ENCODE peak calls at places on chromosomes 5 and 9, in six cellular contexts. One of them, this sample, is unnamed. For H3K4me1, the result is how much of the 10 kb centered on the place peaks cover.

GRCh38 chr9:15276328-15276969 is 30.6 kb downstream of the TTC39B start:
- DNase-seq in A549: no peak
- DNase-seq in K562: no peak
- DNase-seq in stomach: no peak
- DNase-seq in ovary: no peak
- DNase-seq in sigmoid colon: no peak
- DNase-seq in this sample: no peak

GRCh38 chr9:137487454-137488329 is 28.6 kb upstream of the NSMF start:
- DNase-seq in A549: no peak
- DNase-seq in K562: no peak
- DNase-seq in stomach: no peak
- DNase-seq in ovary: peak
- DNase-seq in sigmoid colon: peak
- DNase-seq in this sample: no peak

GRCh38 chr9:85599540-85600140 is 142.1 kb downstream of the AGTPBP1 start:
- DNase-seq in A549: no peak
- DNase-seq in K562: no peak
- DNase-seq in stomach: no peak
- DNase-seq in ovary: no peak
- DNase-seq in sigmoid colon: no peak
- DNase-seq in this sample: no peak

GRCh38 chr9:131297903-131298302 is 8.4 kb downstream of the PLPP7 start:
- DNase-seq in A549: no peak
- DNase-seq in K562: no peak
- DNase-seq in stomach: no peak
- DNase-seq in ovary: no peak
- DNase-seq in sigmoid colon: no peak
- DNase-seq in this sample: no peak

GRCh38 chr5:174119386-174119785 is 73.9 kb downstream of the NSG2 start:
- DNase-seq in A549: no peak
- DNase-seq in K562: no peak
- DNase-seq in stomach: no peak
- DNase-seq in ovary: peak
- DNase-seq in sigmoid colon: no peak
- DNase-seq in this sample: no peak

GRCh38 chr9:116870566-116870965 is 183.5 kb downstream of the TRIM32 start:
- DNase-seq in A549: peak
- DNase-seq in K562: no peak
- DNase-seq in stomach: no peak
- DNase-seq in ovary: no peak
- DNase-seq in sigmoid colon: no peak
- DNase-seq in this sample: no peak

GRCh38 chr9:93319301-93319991 is 132.0 kb upstream of the FAM120A start:
- DNase-seq in A549: no peak
- DNase-seq in K562: peak
- DNase-seq in stomach: no peak
- DNase-seq in ovary: no peak
- DNase-seq in sigmoid colon: peak
- DNase-seq in this sample: no peak

GRCh38 chr5:141413540-141414069 is 818 bp downstream of the PCDHGA10 start:
- DNase-seq in A549: no peak
- DNase-seq in K562: no peak
- DNase-seq in stomach: no peak
- DNase-seq in ovary: no peak
- DNase-seq in sigmoid colon: peak
- DNase-seq in this sample: no peak

GRCh38 chr5:134252671-134253070 is 26.8 kb upstream of the PPP2CA start:
- DNase-seq in A549: peak
- DNase-seq in K562: no peak
- DNase-seq in stomach: no peak
- DNase-seq in ovary: no peak
- DNase-seq in sigmoid colon: no peak
- DNase-seq in this sample: no peak

GRCh38 chr5:126339215-126339805 is 83.9 kb upstream of the GRAMD2B start:
- DNase-seq in A549: peak
- DNase-seq in K562: peak
- DNase-seq in stomach: no peak
- DNase-seq in ovary: no peak
- DNase-seq in sigmoid colon: no peak
- DNase-seq in this sample: no peak

GRCh38 chr5:102867999-102868662 is 113.0 kb downstream of the PAM start:
- DNase-seq in A549: no peak
- DNase-seq in K562: no peak
- DNase-seq in stomach: no peak
- DNase-seq in ovary: no peak
- DNase-seq in sigmoid colon: no peak
- DNase-seq in this sample: no peak

DNA sequence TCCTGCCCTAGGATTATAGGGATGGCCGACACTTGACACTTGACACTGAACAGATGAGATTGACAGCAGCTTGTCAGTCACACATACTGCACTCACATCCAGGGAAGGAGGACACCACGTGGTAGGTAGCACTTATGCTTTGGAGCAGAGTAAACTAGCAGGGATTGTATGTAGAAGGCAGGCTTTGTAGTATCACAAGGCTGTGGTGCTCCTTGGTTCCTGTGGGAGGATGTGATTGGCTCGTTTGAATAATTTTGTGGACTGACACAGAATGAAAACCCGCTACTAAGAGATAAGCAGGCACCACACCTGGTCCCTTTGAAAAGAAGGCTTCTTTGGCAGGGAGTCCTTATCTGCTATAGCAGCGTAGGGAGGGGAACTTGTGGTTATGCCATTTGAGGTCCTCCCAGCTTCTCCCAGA is 63.6 kb upstream of the IL12B start:
- DNase-seq in A549: no peak
- DNase-seq in K562: peak
- DNase-seq in stomach: no peak
- DNase-seq in ovary: no peak
- DNase-seq in sigmoid colon: no peak
- DNase-seq in this sample: no peak
- TF ChIP-seq EP300 in A549: no peak
- TF ChIP-seq EP300 in K562: peak
- TF ChIP-seq EP300 in stomach: no peak
- TF ChIP-seq EP300 in ovary: no peak
- TF ChIP-seq EP300 in sigmoid colon: no peak
- TF ChIP-seq EP300 in this sample: no peak

GRCh38 chr5:173057062-173057924 is 1.1 kb downstream of the CREBRF start:
- DNase-seq in A549: peak
- DNase-seq in K562: peak
- DNase-seq in stomach: peak
- DNase-seq in ovary: peak
- DNase-seq in sigmoid colon: peak
- DNase-seq in this sample: peak

GRCh38 chr5:173055042-173055721 is 970 bp upstream of the CREBRF start:
- DNase-seq in A549: no peak
- DNase-seq in K562: no peak
- DNase-seq in stomach: no peak
- DNase-seq in ovary: no peak
- DNase-seq in sigmoid colon: no peak
- DNase-seq in this sample: no peak

GRCh38 chr5:173055722-173055982 is 500 bp upstream of the CREBRF start:
- DNase-seq in A549: no peak
- DNase-seq in K562: no peak
- DNase-seq in stomach: no peak
- DNase-seq in ovary: no peak
- DNase-seq in sigmoid colon: no peak
- DNase-seq in this sample: no peak

GRCh38 chr5:173056783-173057061 is 570 bp downstream of the CREBRF start:
- DNase-seq in A549: no peak
- DNase-seq in K562: peak
- DNase-seq in stomach: no peak
- DNase-seq in ovary: no peak
- DNase-seq in sigmoid colon: no peak
- DNase-seq in this sample: no peak

DNA sequence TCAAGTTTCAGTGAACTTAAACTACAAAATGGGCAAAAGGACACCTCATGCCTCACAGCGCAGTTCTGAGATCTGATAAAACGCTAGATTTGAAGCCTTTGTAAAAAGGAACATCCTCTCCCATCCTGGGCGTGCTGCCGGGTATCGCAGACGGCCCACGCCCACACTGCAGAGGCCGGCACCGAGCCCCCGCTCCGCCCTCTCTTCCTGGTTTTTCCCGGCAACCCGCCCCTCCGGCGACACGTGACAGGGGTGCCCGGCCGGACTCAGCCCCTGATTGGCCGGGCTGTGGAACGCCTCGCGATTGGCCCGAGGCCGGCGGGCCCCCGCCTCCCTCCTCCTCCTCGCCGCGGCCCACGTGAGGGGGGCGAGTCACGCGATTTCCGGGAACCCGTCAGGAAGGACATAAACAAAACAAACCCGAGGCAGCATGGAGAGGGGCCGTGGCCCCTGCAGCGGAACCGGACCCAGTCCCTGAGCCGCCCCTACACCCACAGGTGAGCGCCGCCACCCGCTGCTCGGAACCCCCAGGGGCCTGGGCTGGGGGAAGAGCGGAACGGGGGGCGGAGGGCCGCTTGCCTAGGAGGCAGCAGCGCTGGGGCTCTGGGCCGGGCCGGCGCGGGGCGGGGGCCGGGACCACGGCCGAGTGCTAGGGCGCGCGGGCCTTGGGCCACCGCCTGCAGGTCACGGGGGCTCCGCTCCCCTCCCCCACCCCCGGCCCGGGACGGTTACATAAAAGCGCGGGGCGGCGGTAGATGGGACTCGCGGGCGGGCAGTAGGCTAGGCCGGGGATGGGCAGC is at the start of gene CREBRF:
- DNase-seq in A549: peak
- DNase-seq in K562: peak
- DNase-seq in stomach: peak
- DNase-seq in ovary: peak
- DNase-seq in sigmoid colon: peak
- DNase-seq in this sample: peak
- TF ChIP-seq POLR2A in A549: peak
- TF ChIP-seq POLR2A in K562: peak
- TF ChIP-seq POLR2A in stomach: no peak
- TF ChIP-seq POLR2A in ovary: peak
- TF ChIP-seq POLR2A in sigmoid colon: peak
- TF ChIP-seq POLR2A in this sample: peak

DNA sequence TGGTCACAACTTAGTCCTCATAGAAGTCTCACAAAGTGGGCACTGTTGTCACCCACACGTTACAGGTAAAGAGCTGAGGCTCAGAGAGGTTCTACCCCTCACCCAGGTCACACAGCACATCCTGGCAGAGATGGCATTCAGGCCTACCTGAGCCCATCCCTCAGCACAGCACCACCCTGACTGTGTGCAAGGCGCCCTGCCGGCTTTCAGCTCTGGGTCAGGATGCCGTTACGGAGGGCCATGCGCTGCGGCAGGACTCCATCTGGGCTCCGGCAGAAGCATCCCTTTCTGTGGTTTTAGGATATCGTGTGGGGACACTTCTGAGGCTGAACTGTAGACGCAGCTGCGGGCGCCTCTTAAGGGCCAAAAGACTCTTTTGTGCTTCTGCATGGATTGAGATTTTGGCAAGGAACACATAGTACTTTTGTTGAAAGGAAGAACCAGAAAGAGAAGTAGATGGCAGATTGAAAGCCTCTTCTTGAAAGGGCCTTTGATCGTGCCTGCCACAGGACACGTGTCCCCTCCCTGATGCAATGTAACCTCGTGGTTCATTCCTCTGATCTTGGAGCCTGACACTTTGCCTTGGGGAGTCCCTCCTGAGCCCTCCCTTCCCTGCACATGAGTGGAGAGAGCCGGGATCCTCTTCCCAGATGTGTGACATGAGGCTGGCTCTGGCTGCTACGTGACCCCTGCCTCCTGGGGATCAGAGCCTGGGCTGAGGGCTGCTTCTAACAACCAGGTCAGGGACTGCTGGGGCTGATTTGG is 31.3 kb downstream of the USP20 start:
- DNase-seq in A549: no peak
- DNase-seq in K562: no peak
- DNase-seq in stomach: no peak
- DNase-seq in ovary: no peak
- DNase-seq in sigmoid colon: no peak
- DNase-seq in this sample: no peak
- H3K4me1 ChIP-seq in A549: under half
- H3K4me1 ChIP-seq in K562: half or more
- H3K4me1 ChIP-seq in stomach: under half
- H3K4me1 ChIP-seq in ovary: under half
- H3K4me1 ChIP-seq in sigmoid colon: under half
- H3K4me1 ChIP-seq in this sample: under half

DNA sequence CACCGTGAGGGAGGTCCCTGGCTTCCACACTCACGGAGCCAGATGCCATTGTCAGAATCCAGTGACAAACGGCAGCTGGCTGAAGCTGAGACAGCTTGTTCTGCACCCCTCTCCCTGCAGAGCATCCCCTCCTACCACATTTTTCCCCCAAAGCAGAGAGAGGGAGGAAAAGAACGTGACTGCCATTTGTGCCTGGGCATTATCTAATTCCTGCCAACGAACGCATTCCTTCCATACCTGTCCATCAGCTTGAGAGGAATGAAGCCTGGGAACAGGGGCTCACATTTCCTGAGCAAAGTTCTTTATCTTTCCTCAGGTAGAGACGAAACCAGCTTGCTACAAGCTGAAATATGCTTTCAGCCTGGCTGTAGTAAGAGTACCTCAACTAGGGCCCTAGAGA is 175.4 kb downstream of the SLIT3 start:
- DNase-seq in A549: no peak
- DNase-seq in K562: no peak
- DNase-seq in stomach: no peak
- DNase-seq in ovary: no peak
- DNase-seq in sigmoid colon: no peak
- DNase-seq in this sample: no peak
- TF ChIP-seq EP300 in A549: no peak
- TF ChIP-seq EP300 in K562: no peak
- TF ChIP-seq EP300 in stomach: no peak
- TF ChIP-seq EP300 in ovary: no peak
- TF ChIP-seq EP300 in sigmoid colon: no peak
- TF ChIP-seq EP300 in this sample: no peak

GRCh38 chr9:37197158-37198033 is 77.0 kb downstream of the ZCCHC7 start:
- DNase-seq in A549: no peak
- DNase-seq in K562: peak
- DNase-seq in stomach: no peak
- DNase-seq in ovary: no peak
- DNase-seq in sigmoid colon: no peak
- DNase-seq in this sample: no peak
- TF ChIP-seq POLR2A in A549: no peak
- TF ChIP-seq POLR2A in K562: no peak
- TF ChIP-seq POLR2A in stomach: no peak
- TF ChIP-seq POLR2A in ovary: no peak
- TF ChIP-seq POLR2A in sigmoid colon: no peak
- TF ChIP-seq POLR2A in this sample: no peak